ENCODE peak calls at places on chromosome 22, in eight cellular contexts. F is NCI-H524 treated with DMSO at 0.1 percent for 48 hours; K is cardiac muscle cell; M is C1 segment of cervical spinal cord; A is epithelial cell of esophagus; B is stimulated activated CD4-positive, alpha-beta T cell treated with anti-CD3 and anti-CD28 coated beads, Interleukin-1b, Interleukin-23, amount 100 ng/mL, for 24 hours; X is EH; C is dermis microvascular lymphatic vessel endothelial cell. Z is an unnamed sample.

GRCh38 chr22:29041408-29041807 is 20.2 kb downstream of the C22orf31 start:
- DNase-seq in M (no peak), B (no peak), K (peak), A (no peak), C (peak), F (no peak), X (peak), Z (no peak)

GRCh38 chr22:38755911-38756532 is at the start of gene SUN2:
- DNase-seq in C (peak), F (no peak), A (peak), X (peak), B (peak), K (peak), M (peak), Z (peak)

GRCh38 chr22:24156146-24156914 is 25.0 kb upstream of the SUSD2 start:
- DNase-seq in C (peak), B (peak), A (peak), K (peak), F (no peak), M (no peak), X (peak), Z (peak)

GRCh38 chr22:23383491-23384450 is 196.3 kb downstream of the IGLL1 start:
- DNase-seq in C (peak), B (no peak), M (peak), K (peak), F (peak), X (no peak), A (no peak), Z (no peak)

GRCh38 chr22:17944205-17944725 is 80.1 kb downstream of the MICAL3 start:
- DNase-seq in F (no peak), M (no peak), K (no peak), B (no peak), C (no peak), A (no peak), X (no peak), Z (no peak)

GRCh38 chr22:45319319-45319675 is 9.6 kb downstream of the FAM118A start:
- DNase-seq in F (no peak), B (no peak), X (peak), A (no peak), M (no peak), C (no peak), K (peak), Z (no peak)

GRCh38 chr22:43983808-43984207 is 28.6 kb downstream of the SAMM50 start:
- DNase-seq in F (no peak), C (no peak), K (no peak), M (no peak), X (no peak), B (no peak), A (no peak), Z (no peak)

GRCh38 chr22:44831885-44832284 is 79.5 kb downstream of the ARHGAP8 start:
- DNase-seq in A (no peak), M (no peak), K (no peak), C (no peak), B (no peak), X (no peak), F (no peak), Z (no peak)

GRCh38 chr22:29600846-29601245 is 2.6 kb upstream of the NF2 start:
- DNase-seq in C (no peak), F (no peak), B (no peak), M (no peak), X (no peak), A (no peak), K (no peak), Z (no peak)

GRCh38 chr22:43481528-43482309 is 69.9 kb downstream of the MPPED1 start:
- DNase-seq in K (no peak), C (peak), B (no peak), X (no peak), M (no peak), A (no peak), F (no peak), Z (no peak)

GRCh38 chr22:17867160-17867785 is 93.0 kb upstream of the BID start:
- DNase-seq in B (no peak), F (no peak), X (no peak), C (no peak), A (no peak), M (no peak), K (no peak), Z (peak)

GRCh38 chr22:45290410-45290936 is 5.7 kb downstream of the UPK3A start:
- DNase-seq in K (peak), M (no peak), C (no peak), X (peak), A (peak), F (peak), B (no peak), Z (peak)

GRCh38 chr22:35921777-35922176 is 106.8 kb downstream of the RBFOX2 start:
- DNase-seq in X (peak), C (peak), K (peak), F (peak), M (peak), A (peak), B (peak), Z (peak)

GRCh38 chr22:36816635-36817428 is at the start of gene PVALB:
- DNase-seq in C (peak), X (peak), A (peak), M (no peak), K (peak), F (no peak), B (peak), Z (peak)

GRCh38 chr22:36860438-36860820 is 377 bp upstream of the NCF4 start:
- DNase-seq in K (no peak), M (no peak), B (no peak), F (no peak), X (no peak), C (no peak), A (no peak), Z (no peak)

GRCh38 chr22:37155971-37156370 is 6.3 kb upstream of the IL2RB start:
- DNase-seq in F (no peak), M (no peak), X (no peak), B (no peak), K (no peak), C (no peak), A (no peak), Z (no peak)

GRCh38 chr22:24525416-24526037 is 29.4 kb downstream of the GUCD1 start:
- DNase-seq in X (peak), F (no peak), C (peak), B (peak), M (peak), A (peak), K (peak), Z (peak)

Z was measured in foreskin melanocyte.